ENCODE peak calls at places on chromosomes 11 and 22, in eight cellular contexts. W is HCT116, U is transverse colon, O is stomach, G is upper lobe of left lung, A is sigmoid colon, E is SK-N-SH, F is GM23338. C is an unnamed sample.
A peak's percentile ranks its signal among the peaks of the same experiment; 100 is the strongest.

GRCh38 chr22:17198188-17199130 is 20.8 kb downstream of the ADA2 start:
- DNase-seq in W (no peak), O (no peak), U (no peak), E (no peak), A (no peak), G (peak; percentile 36), F (peak; percentile 98), C (peak; percentile 46)

GRCh38 chr11:8983552-8983951 is 19.3 kb upstream of the TMEM9B start:
- DNase-seq in O (no peak), E (no peak), A (no peak), U (no peak), G (no peak), W (no peak), F (no peak), C (no peak)

GRCh38 chr11:48081151-48082010 is 101.0 kb downstream of the PTPRJ start:
- DNase-seq in E (no peak), G (peak; percentile 55), A (peak; percentile 78), U (no peak), W (no peak), F (no peak), O (no peak), C (peak; percentile 69)

GRCh38 chr11:44880511-44880910 is 70.2 kb downstream of the TP53I11 start:
- DNase-seq in A (no peak), O (no peak), F (no peak), U (no peak), W (no peak), G (peak; percentile 60), E (no peak), C (no peak)

GRCh38 chr11:134235399-134235798 is 10.9 kb downstream of the VPS26B start:
- DNase-seq in U (no peak), E (no peak), F (no peak), W (no peak), G (no peak), A (no peak), O (no peak), C (no peak)

GRCh38 chr11:122491486-122491885 is 164.0 kb upstream of the UBASH3B start:
- DNase-seq in E (no peak), U (no peak), W (no peak), F (no peak), A (no peak), O (no peak), G (no peak), C (peak; percentile 8)

GRCh38 chr22:22245256-22245909 is 797 bp downstream of the VPREB1 start:
- DNase-seq in A (no peak), G (no peak), E (no peak), F (no peak), U (no peak), W (no peak), O (no peak), C (no peak)

GRCh38 chr11:62716816-62717215 is 9.3 kb downstream of the GNG3 start:
- DNase-seq in U (no peak), E (no peak), G (no peak), W (no peak), A (no peak), F (no peak), O (no peak), C (peak; percentile 58)

GRCh38 chr11:93396356-93396755 is 65.8 kb downstream of the DEUP1 start:
- DNase-seq in E (no peak), W (no peak), A (no peak), F (peak; percentile 30), U (no peak), O (no peak), G (no peak), C (no peak)

GRCh38 chr11:12767577-12767976 is 93.4 kb downstream of the TEAD1 start:
- DNase-seq in W (no peak), F (no peak), G (no peak), O (no peak), A (no peak), U (no peak), E (no peak), C (no peak)

GRCh38 chr11:11882539-11882938 is 40.8 kb downstream of the USP47 start:
- DNase-seq in U (no peak), A (no peak), G (no peak), E (no peak), F (no peak), W (no peak), O (no peak), C (no peak)

GRCh38 chr11:15347969-15348734 is 233.4 kb downstream of the INSC start:
- DNase-seq in G (no peak), F (no peak), A (no peak), W (no peak), E (no peak), U (no peak), O (no peak), C (no peak)

GRCh38 chr11:43072911-43073310 is 238.9 kb upstream of the API5 start:
- DNase-seq in U (no peak), E (no peak), O (no peak), G (no peak), F (no peak), W (no peak), A (no peak), C (no peak)

GRCh38 chr11:12330491-12331231 is 46.7 kb upstream of the PARVA start:
- DNase-seq in E (no peak), W (no peak), A (no peak), O (no peak), F (peak; percentile 42), U (no peak), G (no peak), C (no peak)

GRCh38 chr22:49728566-49729271 is 99.0 kb downstream of the BRD1 start:
- DNase-seq in E (peak; percentile 19), G (peak; percentile 18), U (no peak), A (no peak), O (peak; percentile 13), W (no peak), F (no peak), C (no peak)

GRCh38 chr11:36492724-36493304 is 17.3 kb downstream of the TRAF6 start:
- DNase-seq in G (no peak), F (peak; percentile 73), E (peak; percentile 46), U (no peak), O (no peak), W (peak; percentile 42), A (no peak), C (no peak)

DNA sequence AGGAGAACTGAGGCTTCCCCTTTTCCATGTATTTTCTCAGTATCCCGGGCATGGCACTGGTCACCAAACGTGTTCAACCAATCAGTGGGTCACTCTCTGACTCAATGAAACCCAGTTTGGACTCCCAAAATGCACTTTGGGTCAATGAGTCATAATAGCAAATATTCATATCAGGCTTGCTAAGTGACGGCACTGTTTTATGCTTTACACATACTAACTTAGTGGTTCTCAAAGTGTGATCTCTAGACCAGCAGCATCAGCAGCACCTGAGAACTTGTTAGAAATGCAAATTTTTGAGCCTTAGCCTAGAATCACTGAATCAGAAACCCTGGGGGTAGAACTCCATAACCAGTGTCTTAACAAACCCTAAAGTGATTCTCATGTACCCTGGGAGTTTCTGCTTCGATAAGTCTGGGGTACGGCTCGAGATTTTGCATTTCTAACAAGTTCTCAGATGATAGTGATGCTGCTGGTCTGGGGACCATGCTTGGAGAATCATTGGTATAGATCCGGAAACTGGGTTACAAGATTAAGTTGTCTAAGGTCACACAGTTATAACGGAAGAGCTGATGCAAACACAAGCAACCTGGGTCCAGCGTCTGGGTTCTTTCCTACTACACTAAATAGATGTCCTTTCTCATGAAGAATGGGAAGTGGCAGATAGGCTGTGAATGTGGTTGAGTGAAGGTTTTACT is 35.6 kb downstream of the ETS1 start:
- DNase-seq in F (no peak), O (no peak), G (no peak), U (no peak), E (no peak), A (no peak), W (no peak), C (no peak)
- TF ChIP-seq POLR2AphosphoS5 in F (no peak), O (no peak), G (no peak), U (no peak), E (no peak), A (no peak), W (no peak), C (no peak)

DNA sequence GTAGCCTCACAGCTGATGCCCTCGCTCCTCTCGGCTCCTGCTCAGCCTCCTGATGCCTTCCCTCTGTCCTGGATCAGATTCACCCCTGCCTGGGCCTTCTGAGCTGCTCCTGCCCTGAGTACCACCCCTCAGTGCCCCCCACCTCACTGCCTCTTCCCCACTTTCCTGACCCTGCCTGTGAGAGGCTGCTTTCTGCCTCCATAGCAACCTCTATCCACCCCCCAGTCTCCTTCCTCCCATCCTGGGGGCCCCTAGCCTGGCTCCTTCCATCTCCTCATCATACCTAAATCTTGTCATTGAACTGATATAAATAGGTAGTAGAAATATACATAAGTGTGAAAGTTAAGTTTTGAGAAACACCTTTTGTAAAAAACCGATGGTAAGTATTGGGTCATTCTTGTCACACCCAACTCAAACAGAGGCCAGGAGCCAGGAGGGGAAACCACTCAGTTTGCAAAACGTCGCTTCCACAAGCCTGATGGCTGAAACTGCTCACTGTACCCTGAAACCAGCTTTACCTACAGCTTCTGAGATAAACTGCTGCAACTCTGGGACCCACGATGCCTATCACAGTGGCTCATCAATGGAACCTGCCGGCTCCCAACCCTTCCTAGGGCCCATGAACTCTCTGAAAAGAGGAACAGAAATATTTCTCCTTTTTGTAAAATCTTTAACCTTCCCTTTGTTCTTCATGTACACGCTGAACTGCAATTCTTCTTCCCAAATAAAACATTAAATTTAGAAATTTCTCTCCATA is 4.8 kb upstream of the APOBEC3H start:
- DNase-seq in O (no peak), E (no peak), G (no peak), U (no peak), W (no peak), A (no peak), F (no peak), C (no peak)
- H3K4me1 ChIP-seq in O (peaks cover 7% of the 10 kb centered on the region), E (peaks cover 6% of the 10 kb centered on the region), G (peaks cover 7% of the 10 kb centered on the region), U (no peaks in the 10 kb centered on the region), W (peaks cover 9% of the 10 kb centered on the region), A (no peaks in the 10 kb centered on the region), F (peaks cover 11% of the 10 kb centered on the region), C (no peaks in the 10 kb centered on the region)

GRCh38 chr11:66974724-66975402 is at the start of gene C11orf86:
- DNase-seq in E (no peak), F (peak; percentile 48), G (no peak), U (peak; percentile 66), O (no peak), W (no peak), A (no peak), C (no peak)

GRCh38 chr11:66975403-66976047 is 421 bp downstream of the C11orf86 start:
- DNase-seq in U (no peak), W (no peak), G (no peak), O (no peak), A (no peak), F (no peak), E (no peak), C (no peak)

GRCh38 chr11:66973956-66974585 is 1.0 kb upstream of the C11orf86 start:
- DNase-seq in G (no peak), W (no peak), A (no peak), E (no peak), O (no peak), U (no peak), F (no peak), C (no peak)

GRCh38 chr11:66976925-66977324 is 1.8 kb downstream of the C11orf86 start:
- DNase-seq in W (no peak), G (no peak), F (no peak), E (no peak), A (no peak), U (no peak), O (no peak), C (no peak)

GRCh38 chr11:66976048-66976467 is 954 bp downstream of the C11orf86 start:
- DNase-seq in A (no peak), O (no peak), E (peak; percentile 86), W (no peak), U (no peak), F (peak; percentile 83), G (no peak), C (no peak)
- TF ChIP-seq CTCF in A (peak; percentile 15), O (no peak), E (peak; percentile 86), W (peak; percentile 76), U (peak; percentile 38), F (peak; percentile 91), G (peak; percentile 23), C (no peak)

GRCh38 chr22:36454916-36455570 is 26.4 kb downstream of the TXN2 start:
- DNase-seq in U (peak; percentile 98), W (peak; percentile 80), G (peak; percentile 98), A (peak; percentile 97), E (peak; percentile 96), F (peak; percentile 99), O (peak; percentile 97), C (peak; percentile 95)
- TF ChIP-seq POLR2AphosphoS5 in U (peak; percentile 98), W (peak; percentile 63), G (peak; percentile 92), A (peak; percentile 94), E (no peak), F (peak; percentile 83), O (peak; percentile 86), C (peak; percentile 92)

C was measured in prostate gland.